ENCODE peak calls at places on chromosomes 11 and 22, in nine cellular contexts. A is naive B cell; K is GM23248; P is RPMI8226; D is effector CD4-positive, alpha-beta T cell; Z is PC-9; O is substantia nigra; R is stimulated activated CD4-positive, alpha-beta T cell treated with anti-CD3 and anti-CD28 coated beads, Interleukin-4, amount 100 ng/mL, for 1 hour; C is activated CD4-positive, alpha-beta T cell treated with anti-CD3 and anti-CD28 coated beads for 24 hours. L is an unnamed sample.

GRCh38 chr11:69121621-69122336 is 34.0 kb upstream of the SMIM38 start:
- DNase-seq in C (no peak), P (no peak), A (no peak), O (no peak), Z (no peak), D (no peak), R (no peak), K (no peak), L (no peak)

GRCh38 chr11:843818-844692 is 1.4 kb downstream of the TSPAN4 start:
- DNase-seq in R (no peak), A (no peak), K (peak), D (no peak), C (no peak), P (peak), O (no peak), Z (peak), L (no peak)

GRCh38 chr11:128291835-128292234 is 295.5 kb downstream of the ETS1 start:
- DNase-seq in A (peak), Z (no peak), R (peak), P (no peak), C (peak), K (no peak), O (no peak), D (peak), L (no peak)

GRCh38 chr11:74870485-74870884 is 78.4 kb downstream of the XRRA1 start:
- DNase-seq in K (peak), R (no peak), Z (no peak), C (no peak), P (peak), O (no peak), D (no peak), A (no peak), L (no peak)

GRCh38 chr22:43892183-43892894 is 526 bp upstream of the PNPLA5 start:
- DNase-seq in O (no peak), C (no peak), Z (no peak), P (no peak), A (no peak), D (no peak), K (no peak), R (no peak), L (no peak)

GRCh38 chr22:45626198-45626651 is 45.4 kb upstream of the ATXN10 start:
- DNase-seq in O (no peak), K (no peak), C (no peak), D (no peak), R (no peak), A (no peak), Z (peak), P (no peak), L (no peak)

GRCh38 chr22:25623310-25623734 is 58.8 kb downstream of the GRK3 start:
- DNase-seq in R (no peak), K (no peak), A (no peak), P (no peak), D (no peak), O (no peak), C (no peak), Z (no peak), L (no peak)

GRCh38 chr11:20193307-20193706 is 33.0 kb upstream of the DBX1 start:
- DNase-seq in K (no peak), C (no peak), D (no peak), P (no peak), Z (no peak), O (no peak), R (no peak), A (no peak), L (no peak)

GRCh38 chr11:60772666-60773065 is 12.5 kb upstream of the MS4A10 start:
- DNase-seq in P (no peak), O (no peak), R (no peak), K (no peak), A (no peak), C (no peak), Z (no peak), D (no peak), L (no peak)

GRCh38 chr22:43044402-43044801 is 29.5 kb upstream of the PACSIN2 start:
- DNase-seq in A (no peak), O (no peak), P (no peak), Z (no peak), K (no peak), C (no peak), R (no peak), D (no peak), L (no peak)

GRCh38 chr11:35066783-35067476 is 72.0 kb upstream of the CD44 start:
- DNase-seq in C (no peak), R (no peak), K (no peak), Z (no peak), P (no peak), A (peak), D (no peak), O (no peak), L (no peak)

GRCh38 chr11:69010361-69010891 is 2.6 kb downstream of the MRGPRF start:
- DNase-seq in R (no peak), C (no peak), K (peak), D (no peak), O (no peak), P (no peak), A (no peak), Z (peak), L (peak)

GRCh38 chr11:131614514-131615085 is 244.2 kb downstream of the NTM start:
- DNase-seq in O (peak), C (no peak), K (no peak), R (no peak), P (no peak), A (no peak), D (no peak), Z (no peak), L (peak)

GRCh38 chr11:123616505-123617198 is 37.8 kb downstream of the SCN3B start:
- DNase-seq in A (no peak), O (peak), C (no peak), R (no peak), P (no peak), D (no peak), K (peak), Z (no peak), L (no peak)

GRCh38 chr11:134349109-134349801 is 17.5 kb downstream of the GLB1L2 start:
- DNase-seq in R (no peak), D (no peak), P (no peak), C (no peak), K (no peak), Z (no peak), A (no peak), O (no peak), L (no peak)